ENCODE peak calls at places on chromosomes 3 and 15, in six cellular contexts. R is retina; J is lower leg skin; Q is activated naive CD8-positive, alpha-beta T cell treated with anti-CD3 and anti-CD28 coated beads for 36 hours; W is iris pigment epithelial cell; Y is CD8-positive, alpha-beta T cell. K is an unnamed sample.

GRCh38 chr3:184296616-184297015 is 2.4 kb upstream of the PSMD2 start:
- DNase-seq in Q (no peak), J (no peak), Y (no peak), W (no peak), R (no peak), K (no peak)

GRCh38 chr15:59993950-59994401 is 10.1 kb upstream of the FOXB1 start:
- DNase-seq in W (no peak), Y (no peak), R (peak), J (no peak), Q (no peak), K (no peak)

GRCh38 chr15:41982133-41982930 is 10.0 kb upstream of the EHD4 start:
- DNase-seq in J (peak), R (no peak), Q (no peak), W (no peak), Y (no peak), K (no peak)

GRCh38 chr3:38555149-38555840 is 59.2 kb downstream of the EXOG start:
- DNase-seq in R (no peak), J (peak), Q (no peak), Y (no peak), W (no peak), K (no peak)

GRCh38 chr3:40047406-40047805 is 238.0 kb downstream of the MYRIP start:
- DNase-seq in Y (no peak), W (no peak), J (no peak), Q (no peak), R (no peak), K (no peak)

GRCh38 chr3:20837676-20838302 is 651.8 kb upstream of the SGO1 start:
- DNase-seq in Y (no peak), W (no peak), J (no peak), Q (no peak), R (no peak), K (no peak)

GRCh38 chr15:34876640-34877039 is 81.3 kb upstream of the ACTC1 start:
- DNase-seq in Q (no peak), Y (no peak), W (no peak), J (no peak), R (no peak), K (no peak)

GRCh38 chr3:64902991-64903390 is 215.2 kb upstream of the ADAMTS9 start:
- DNase-seq in W (peak), J (no peak), Y (no peak), R (no peak), Q (no peak), K (no peak)

GRCh38 chr15:99571299-99571698 is 5.5 kb downstream of the MEF2A start:
- DNase-seq in J (no peak), Q (no peak), W (no peak), R (no peak), Y (no peak), K (no peak)

GRCh38 chr3:46870651-46871050 is 6.9 kb upstream of the PTH1R start:
- DNase-seq in R (no peak), Q (no peak), W (no peak), Y (no peak), J (no peak), K (no peak)

GRCh38 chr3:193407156-193407555 is 28.6 kb upstream of the ATP13A5 start:
- DNase-seq in Q (no peak), J (no peak), R (no peak), W (no peak), Y (no peak), K (no peak)

GRCh38 chr15:69893863-69894262 is 203.9 kb downstream of the TLE3 start:
- DNase-seq in W (peak), J (peak), Q (no peak), R (peak), Y (no peak), K (peak)

GRCh38 chr15:83380682-83381081 is 66.5 kb upstream of the SH3GL3 start:
- DNase-seq in Y (no peak), J (no peak), W (peak), R (no peak), Q (peak), K (peak)

GRCh38 chr15:68368731-68369435 is 63.1 kb downstream of the ITGA11 start:
- DNase-seq in Y (no peak), J (no peak), R (no peak), W (peak), Q (no peak), K (no peak)

GRCh38 chr3:133426721-133427120 is 26.9 kb downstream of the BFSP2 start:
- DNase-seq in J (no peak), R (no peak), Y (no peak), Q (no peak), W (peak), K (no peak)

K was measured in SK-MEL-5.